ENCODE peak calls at places on chromosomes 13 and 19, in eight cellular contexts. M is cardiac muscle cell; V is AG04450; S is CD8-positive, alpha-beta memory T cell; J is PC-9; P is uterus; W is mammary epithelial cell; K is brain microvascular endothelial cell. Z is an unnamed sample. For H3K27me3, the result is how much of the 10 kb centered on the place peaks cover.

GRCh38 chr13:69589531-69589930 is 518.1 kb upstream of the ATXN8OS start:
- DNase-seq in P (no peak), K (no peak), J (no peak), S (no peak), W (no peak), M (no peak), V (no peak), Z (no peak)

GRCh38 chr19:5407356-5407755 is 47.9 kb upstream of the ZNRF4 start:
- DNase-seq in S (no peak), P (no peak), W (peak), K (peak), V (no peak), M (peak), J (no peak), Z (no peak)

GRCh38 chr19:18431351-18432197 is 6.4 kb downstream of the ISYNA1 start:
- DNase-seq in W (no peak), J (no peak), S (no peak), M (no peak), V (no peak), P (no peak), K (no peak), Z (no peak)

GRCh38 chr19:45153339-45154063 is 7.3 kb downstream of the NKPD1 start:
- DNase-seq in K (no peak), W (no peak), S (peak), M (peak), V (no peak), P (no peak), J (no peak), Z (no peak)

GRCh38 chr19:5314907-5315298 is 25.7 kb downstream of the PTPRS start:
- DNase-seq in J (no peak), V (no peak), S (no peak), M (no peak), P (no peak), W (no peak), K (no peak), Z (no peak)

GRCh38 chr19:7916908-7917291 is 2.3 kb downstream of the TGFBR3L start:
- DNase-seq in P (no peak), K (no peak), W (no peak), S (no peak), J (no peak), M (no peak), V (no peak), Z (no peak)

GRCh38 chr19:21586341-21587116 is 81.1 kb downstream of the ZNF429 start:
- DNase-seq in W (no peak), K (no peak), V (no peak), S (no peak), M (no peak), J (no peak), P (no peak), Z (no peak)

GRCh38 chr13:49625392-49626137 is 2.7 kb upstream of the ARL11 start:
- DNase-seq in V (no peak), K (peak), J (peak), P (no peak), M (peak), W (no peak), S (no peak), Z (no peak)

GRCh38 chr13:47188802-47189201 is 291.9 kb upstream of the HTR2A start:
- DNase-seq in J (no peak), P (no peak), W (peak), S (no peak), V (no peak), K (no peak), M (peak), Z (no peak)

GRCh38 chr13:70203661-70204229 is 95.5 kb upstream of the KLHL1 start:
- DNase-seq in P (no peak), M (no peak), W (no peak), K (no peak), V (no peak), J (no peak), S (no peak), Z (peak)

GRCh38 chr13:99418663-99419140 is 82.6 kb upstream of the TM9SF2 start:
- DNase-seq in S (no peak), W (no peak), M (no peak), K (no peak), J (no peak), P (no peak), V (no peak), Z (peak)

GRCh38 chr13:100209857-100210580 is 121.1 kb downstream of the PCCA start:
- DNase-seq in K (no peak), S (no peak), P (no peak), V (no peak), W (peak), M (peak), J (no peak), Z (no peak)

GRCh38 chr13:26037302-26037701 is 14.5 kb downstream of the SHISA2 start:
- DNase-seq in V (no peak), K (no peak), M (peak), P (no peak), W (peak), S (no peak), J (no peak), Z (peak)

GRCh38 chr13:59745395-59745788 is 418.3 kb downstream of the DIAPH3 start:
- DNase-seq in V (peak), S (no peak), W (peak), J (no peak), K (peak), M (peak), P (no peak), Z (no peak)

GRCh38 chr19:16259385-16260159 is 61.9 kb downstream of the AP1M1 start:
- DNase-seq in S (no peak), W (no peak), V (no peak), P (no peak), K (no peak), J (no peak), M (no peak), Z (no peak)

GRCh38 chr13:30714629-30715028 is 20.7 kb upstream of the ALOX5AP start:
- DNase-seq in P (no peak), M (no peak), S (no peak), K (no peak), W (no peak), J (peak), V (no peak), Z (no peak)

GRCh38 chr19:12733369-12733896 is 1.1 kb downstream of the TRIR start:
- DNase-seq in K (no peak), M (peak), J (no peak), V (no peak), W (peak), S (no peak), P (no peak), Z (peak)

GRCh38 chr13:108929532-108929931 is 300.1 kb downstream of the MYO16 start:
- DNase-seq in V (no peak), W (no peak), K (no peak), J (no peak), S (no peak), M (peak), P (no peak), Z (no peak)

GRCh38 chr13:50122465-50122864 is 107.2 kb downstream of the KCNRG start:
- DNase-seq in K (no peak), W (no peak), M (no peak), V (no peak), J (no peak), P (no peak), S (no peak), Z (no peak)

GRCh38 chr13:107192289-107192688 is 624.4 kb upstream of the ARGLU1 start:
- DNase-seq in M (no peak), S (no peak), V (no peak), W (no peak), J (no peak), K (no peak), P (no peak), Z (no peak)

GRCh38 chr13:51838235-51838846 is 6.6 kb downstream of the TMEM272 start:
- DNase-seq in P (no peak), V (no peak), M (peak), W (no peak), J (no peak), K (peak), S (no peak), Z (no peak)

GRCh38 chr13:65613004-65613403 is 1617.1 kb downstream of the PCDH9 start:
- DNase-seq in W (no peak), P (no peak), S (no peak), K (no peak), J (no peak), V (no peak), M (no peak), Z (no peak)

GRCh38 chr19:48043675-48044258 is at the start of gene CABP5:
- DNase-seq in S (no peak), V (no peak), K (no peak), J (no peak), M (no peak), P (no peak), W (no peak), Z (peak)

GRCh38 chr19:53908106-53908932 is 759 bp upstream of the CACNG7 start:
- DNase-seq in S (no peak), M (peak), P (no peak), J (no peak), K (peak), W (peak), V (peak), Z (peak)

GRCh38 chr13:104616990-104617389 is 1550.8 kb upstream of the SLC10A2 start:
- DNase-seq in M (no peak), V (no peak), P (no peak), W (no peak), S (no peak), J (no peak), K (no peak), Z (no peak)

GRCh38 chr19:56350416-56351045 is 35.9 kb upstream of the ZSCAN5A start:
- DNase-seq in V (peak), W (peak), S (no peak), P (peak), K (peak), J (no peak), M (peak), Z (peak)

GRCh38 chr13:23020246-23020843 is 160.4 kb upstream of the SGCG start:
- DNase-seq in P (peak), J (no peak), V (no peak), W (peak), M (peak), S (no peak), K (peak), Z (peak)

GRCh38 chr13:25319781-25320180 is 18.4 kb downstream of the NUP58 start:
- DNase-seq in P (no peak), J (no peak), S (no peak), W (no peak), K (no peak), V (no peak), M (no peak), Z (no peak)

GRCh38 chr13:108728370-108728769 is 99.0 kb downstream of the MYO16 start:
- DNase-seq in J (no peak), M (no peak), K (no peak), P (no peak), S (no peak), W (no peak), V (no peak), Z (peak)

GRCh38 chr19:13748169-13748884 is 16.0 kb upstream of the MRI1 start:
- DNase-seq in S (no peak), M (peak), V (no peak), W (peak), J (peak), K (peak), P (no peak), Z (no peak)

GRCh38 chr19:49455729-49456128 is 2.7 kb downstream of the ALDH16A1 start:
- DNase-seq in J (no peak), P (no peak), S (no peak), M (no peak), K (no peak), W (no peak), V (no peak), Z (no peak)
- H3K27ac ChIP-seq in J (no peak), P (peak), S (no peak), M (no peak), K (no peak), W (no peak), V (peak), Z (no peak)

GRCh38 chr19:39308531-39309304 is 11.9 kb downstream of the LRFN1 start:
- DNase-seq in S (no peak), P (no peak), M (peak), W (no peak), J (no peak), K (no peak), V (no peak), Z (peak)
- H3K4me3 ChIP-seq in S (no peak), P (no peak), M (no peak), W (no peak), J (no peak), K (no peak), V (no peak), Z (no peak)

GRCh38 chr19:49434907-49435577 is 6.3 kb downstream of the SLC17A7 start:
- DNase-seq in S (no peak), J (no peak), M (no peak), V (no peak), W (no peak), K (no peak), P (no peak), Z (no peak)

GRCh38 chr19:49435670-49436069 is 5.7 kb downstream of the SLC17A7 start:
- DNase-seq in W (no peak), J (no peak), M (no peak), K (no peak), P (no peak), S (no peak), V (no peak), Z (no peak)

GRCh38 chr19:49432141-49433073 is 7.2 kb downstream of the GFY start:
- DNase-seq in M (no peak), S (no peak), P (no peak), K (no peak), J (no peak), V (no peak), W (no peak), Z (no peak)

GRCh38 chr19:49431330-49431749 is 6.2 kb downstream of the GFY start:
- DNase-seq in V (no peak), W (no peak), M (no peak), J (no peak), K (no peak), S (no peak), P (no peak), Z (peak)

DNA sequence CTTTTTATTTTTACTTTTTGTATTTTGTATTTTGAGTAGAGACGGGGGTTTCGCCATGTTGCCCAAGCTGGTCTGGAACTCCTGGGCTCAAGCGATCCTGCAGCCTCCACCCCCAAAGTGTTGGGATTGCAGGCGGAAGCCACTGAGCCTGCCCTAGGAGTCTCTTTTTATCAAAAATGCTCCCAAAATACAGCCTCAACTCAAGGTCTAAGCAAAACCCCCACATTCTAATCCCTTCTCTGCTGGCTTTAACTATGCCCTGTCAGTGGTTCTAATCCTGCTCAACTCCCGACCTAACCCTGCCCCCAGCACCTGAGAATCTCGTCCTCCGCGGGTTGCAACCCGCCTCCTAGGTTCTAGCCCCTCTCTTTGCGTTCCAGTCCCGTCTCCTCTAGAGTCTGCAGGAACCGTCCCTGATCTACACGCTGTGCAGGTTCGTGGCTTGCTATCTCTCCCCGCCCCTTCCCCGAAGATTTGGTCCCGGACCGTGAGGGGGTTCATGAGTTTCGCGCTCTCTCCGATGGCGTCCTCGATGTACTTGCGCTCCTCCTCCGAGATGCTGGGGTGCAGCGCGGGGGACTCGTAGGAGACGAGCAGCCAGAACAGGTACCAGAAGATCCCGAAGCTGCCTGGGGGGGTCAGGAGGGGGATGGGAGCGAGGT is 8.0 kb downstream of the SLC17A7 start:
- DNase-seq in K (no peak), W (no peak), S (no peak), V (no peak), P (no peak), M (no peak), J (no peak), Z (no peak)
- H3K27me3 ChIP-seq in K (half or more), W (under half), S (half or more), V (half or more), P (under half), M (half or more), J (under half), Z (under half)

DNA sequence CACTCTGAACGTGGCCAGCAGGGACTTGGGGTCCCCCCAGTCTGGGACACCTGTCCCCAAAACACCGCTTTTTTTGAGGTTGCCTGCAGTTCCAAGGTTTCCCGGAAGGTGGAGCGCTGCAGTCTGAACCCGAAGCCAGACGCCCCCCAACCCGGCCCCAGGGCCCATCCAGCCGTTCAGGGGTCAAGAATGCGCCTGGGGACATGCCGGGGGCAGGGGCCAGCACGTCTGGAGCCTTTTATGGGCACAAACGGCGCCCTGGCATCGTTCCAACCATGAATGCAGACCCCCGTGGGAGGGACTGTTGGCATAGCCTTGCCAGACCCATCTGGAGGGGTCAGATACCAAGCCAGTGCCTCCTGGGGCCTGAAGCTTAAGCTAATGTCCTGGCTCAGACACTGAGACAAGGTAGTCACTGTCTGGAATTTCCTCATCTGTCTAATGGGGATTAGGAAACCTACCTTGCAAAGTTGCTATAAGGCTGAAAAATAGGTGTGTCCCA is 6.9 kb downstream of the S1PR5 start:
- DNase-seq in W (peak), P (no peak), M (no peak), S (no peak), K (no peak), J (peak), V (no peak), Z (peak)
- H3K27ac ChIP-seq in W (no peak), P (no peak), M (no peak), S (no peak), K (no peak), J (peak), V (no peak), Z (peak)

DNA sequence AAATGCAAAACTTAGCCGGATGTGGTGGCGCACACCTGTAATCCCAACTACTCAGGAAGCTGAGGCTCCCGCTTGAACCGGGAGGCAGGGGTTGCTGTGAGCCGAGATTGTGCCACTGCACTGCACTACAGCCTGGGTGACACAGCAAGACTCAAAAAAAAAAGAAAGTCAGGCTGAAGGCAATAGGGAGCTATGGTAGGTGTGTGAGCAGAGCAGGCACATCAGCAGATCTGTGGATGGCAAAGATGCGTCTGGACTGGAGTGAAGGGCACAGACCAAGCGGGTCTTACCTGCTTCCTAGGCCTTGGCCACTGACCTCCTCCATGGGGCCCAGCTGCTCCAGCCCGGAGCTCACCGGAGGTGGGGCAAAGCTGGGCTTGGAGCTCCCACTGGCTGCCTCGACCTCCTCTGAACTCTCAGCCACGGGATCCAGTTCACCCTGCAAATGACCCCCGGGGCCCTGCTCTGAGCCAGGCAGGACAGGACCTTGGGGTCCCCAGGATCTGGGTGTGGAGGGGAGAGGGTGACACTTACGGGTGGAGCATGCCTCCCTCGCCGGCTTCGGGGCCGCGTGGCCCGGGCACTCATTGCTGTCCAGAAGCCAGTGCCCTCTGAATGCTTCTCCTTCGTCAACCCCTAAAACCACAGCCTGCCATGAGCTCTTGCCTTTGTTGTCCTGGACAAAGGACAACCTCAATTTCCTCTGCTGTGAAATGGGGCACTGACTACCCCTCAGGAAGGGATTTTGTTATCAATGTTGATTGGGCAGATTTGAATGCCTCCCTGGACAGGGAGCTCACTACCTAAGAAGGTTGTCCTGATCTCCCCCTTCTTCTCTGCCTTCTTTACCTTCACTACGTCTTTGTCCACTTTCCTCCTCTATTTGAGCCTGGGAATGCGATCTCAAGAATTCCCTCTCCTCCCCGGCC is 569 bp downstream of the USHBP1 start:
- DNase-seq in V (no peak), J (peak), P (no peak), W (no peak), S (no peak), M (no peak), K (no peak), Z (no peak)
- H3K4me3 ChIP-seq in V (no peak), J (no peak), P (peak), W (no peak), S (no peak), M (no peak), K (no peak), Z (no peak)

GRCh38 chr19:43798546-43799409 is 3.5 kb downstream of the LYPD5 start:
- DNase-seq in J (peak), P (no peak), S (peak), K (no peak), W (peak), M (peak), V (no peak), Z (peak)

GRCh38 chr19:43797556-43797955 is 4.7 kb downstream of the LYPD5 start:
- DNase-seq in P (no peak), J (no peak), M (no peak), W (no peak), K (no peak), S (no peak), V (no peak), Z (no peak)

GRCh38 chr19:43797118-43797517 is 5.1 kb downstream of the LYPD5 start:
- DNase-seq in S (no peak), V (no peak), M (no peak), P (no peak), K (no peak), J (no peak), W (no peak), Z (no peak)

GRCh38 chr19:43799502-43800142 is 2.6 kb downstream of the LYPD5 start:
- DNase-seq in W (peak), M (no peak), J (no peak), P (no peak), V (no peak), K (no peak), S (no peak), Z (no peak)

GRCh38 chr19:43798026-43798545 is 4.2 kb downstream of the LYPD5 start:
- DNase-seq in M (no peak), P (no peak), K (no peak), S (no peak), V (no peak), J (no peak), W (no peak), Z (no peak)
- H3K27me3 ChIP-seq in M (half or more), P (under half), K (under half), S (under half), V (under half), J (under half), W (under half), Z (under half)

DNA sequence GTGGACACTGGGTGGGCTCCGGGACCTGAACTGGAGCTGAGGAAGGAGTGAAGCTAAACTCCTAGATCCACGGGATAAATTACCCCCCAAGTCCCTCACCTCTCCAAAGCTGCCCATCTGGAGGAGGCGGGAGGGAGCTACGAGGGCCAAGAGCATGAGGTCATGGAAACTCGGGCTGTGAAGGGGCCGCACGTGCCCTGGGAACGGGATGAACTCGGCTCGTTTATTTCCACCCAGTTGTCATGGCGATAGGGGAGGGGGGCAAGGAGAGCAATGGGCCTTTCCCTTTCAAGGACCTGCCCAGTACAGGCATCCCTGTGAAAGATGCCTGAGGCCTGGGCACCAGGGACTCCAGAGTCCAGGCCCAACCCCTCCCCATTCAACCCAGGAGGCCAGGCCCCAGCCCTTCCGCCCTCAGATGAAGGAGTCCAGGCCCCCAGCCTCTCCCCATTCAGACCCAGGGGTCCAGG is 3.8 kb downstream of the PPP1R12C start:
- DNase-seq in K (peak), P (peak), M (peak), J (no peak), S (no peak), V (peak), W (peak), Z (peak)
- H3K27ac ChIP-seq in K (peak), P (peak), M (peak), J (no peak), S (no peak), V (peak), W (no peak), Z (peak)

Z was measured in WERI-Rb-1.